ENCODE peak calls at places on chromosomes 13 and 19, in four cellular contexts. W, P, M and V are unnamed samples.

GRCh38 chr13:21999666-22000065 is 328.8 kb downstream of the FGF9 start:
- DNase-seq in M (no peak), P (no peak), W (no peak), V (no peak)

GRCh38 chr19:32318884-32319520 is 26.4 kb upstream of the ZNF507 start:
- DNase-seq in P (peak; percentile 4), M (peak; percentile 75), W (no peak), V (peak; percentile 60)

GRCh38 chr19:50928841-50929240 is 17.6 kb upstream of the KLK4 start:
- DNase-seq in P (no peak), M (no peak), W (no peak), V (no peak)

GRCh38 chr13:26011996-26012688 is 39.7 kb downstream of the SHISA2 start:
- DNase-seq in M (no peak), W (no peak), P (no peak), V (no peak)

GRCh38 chr13:39777527-39778061 is 122.1 kb downstream of the COG6 start:
- DNase-seq in W (no peak), M (peak; percentile 8), P (peak; percentile 95), V (peak; percentile 10)

GRCh38 chr13:33303885-33304284 is 18.3 kb upstream of the STARD13 start:
- DNase-seq in M (no peak), P (no peak), W (no peak), V (no peak)

GRCh38 chr19:31353826-31354225 is 4.6 kb upstream of the TSHZ3 start:
- DNase-seq in M (no peak), W (no peak), P (no peak), V (no peak)

GRCh38 chr19:584240-585001 is 5.3 kb upstream of the HCN2 start:
- DNase-seq in M (no peak), P (peak; percentile 48), W (peak; percentile 46), V (peak; percentile 77)

GRCh38 chr13:37069597-37070103 is 10.2 kb upstream of the SUPT20H start:
- DNase-seq in P (no peak), W (no peak), M (no peak), V (no peak)

GRCh38 chr19:19113040-19113541 is 25.2 kb downstream of the TMEM161A start:
- DNase-seq in M (no peak), P (peak; percentile 51), W (no peak), V (no peak)

GRCh38 chr19:41997851-41998229 is 3.8 kb upstream of the ATP1A3 start:
- DNase-seq in M (no peak), W (no peak), P (no peak), V (no peak)

GRCh38 chr19:7522923-7523667 is 671 bp downstream of the MCOLN1 start:
- DNase-seq in M (no peak), W (no peak), P (peak; percentile 44), V (no peak)

GRCh38 chr19:49335071-49335783 is at the start of gene CD37:
- DNase-seq in W (peak; percentile 37), M (no peak), P (no peak), V (no peak)

GRCh38 chr13:31631071-31631470 is 108.3 kb upstream of the RXFP2 start:
- DNase-seq in M (no peak), P (peak; percentile 25), W (no peak), V (no peak)

GRCh38 chr19:13795595-13796300 is 505 bp downstream of the ZSWIM4 start:
- DNase-seq in P (peak; percentile 52), M (peak; percentile 20), W (no peak), V (no peak)

GRCh38 chr13:98405107-98405571 is 171.8 kb downstream of the STK24 start:
- DNase-seq in W (no peak), M (no peak), P (no peak), V (peak; percentile 47)

GRCh38 chr13:112328936-112329335 is 47.2 kb upstream of the SPACA7 start:
- DNase-seq in P (no peak), W (no peak), M (no peak), V (no peak)

GRCh38 chr19:46766569-46767317 is 20.5 kb upstream of the STRN4 start:
- DNase-seq in P (peak; percentile 41), M (no peak), W (no peak), V (peak; percentile 74)

GRCh38 chr13:44537238-44537637 is 38.9 kb downstream of the TSC22D1 start:
- DNase-seq in W (no peak), M (no peak), P (no peak), V (no peak)